ENCODE peak calls at places on chromosomes 12 and 14, in four cellular contexts. One of them, this sample, is unnamed.

GRCh38 chr12:62123721-62124203 is 136.4 kb upstream of the USP15 start:
- DNase-seq in RPMI8226: peak
- DNase-seq in activated T-helper 1 cell treated with anti-CD3 and anti-CD28 coated beads, Interleukin-12 subunit alpha, Interleukin-12 subunit beta, Interleukin-2, Interleukin-4 antibody, amounts not matched to agents 30 ng/mL and 10 ng/mL and 1 ng/mL, durations not matched to agents 14 hours and 24 hours and 36 hours: no peak
- DNase-seq in HEK293T: peak
- DNase-seq in this sample: no peak

GRCh38 chr14:21241218-21241819 is 27.9 kb downstream of the HNRNPC start:
- DNase-seq in RPMI8226: no peak
- DNase-seq in activated T-helper 1 cell treated with anti-CD3 and anti-CD28 coated beads, Interleukin-12 subunit alpha, Interleukin-12 subunit beta, Interleukin-2, Interleukin-4 antibody, amounts not matched to agents 30 ng/mL and 10 ng/mL and 1 ng/mL, durations not matched to agents 14 hours and 24 hours and 36 hours: no peak
- DNase-seq in HEK293T: no peak
- DNase-seq in this sample: no peak

GRCh38 chr12:131928080-131928764 is 854 bp upstream of the PUS1 start:
- DNase-seq in RPMI8226: peak
- DNase-seq in activated T-helper 1 cell treated with anti-CD3 and anti-CD28 coated beads, Interleukin-12 subunit alpha, Interleukin-12 subunit beta, Interleukin-2, Interleukin-4 antibody, amounts not matched to agents 30 ng/mL and 10 ng/mL and 1 ng/mL, durations not matched to agents 14 hours and 24 hours and 36 hours: no peak
- DNase-seq in HEK293T: no peak
- DNase-seq in this sample: no peak

GRCh38 chr14:80872645-80873044 is 68.9 kb downstream of the CEP128 start:
- DNase-seq in RPMI8226: no peak
- DNase-seq in activated T-helper 1 cell treated with anti-CD3 and anti-CD28 coated beads, Interleukin-12 subunit alpha, Interleukin-12 subunit beta, Interleukin-2, Interleukin-4 antibody, amounts not matched to agents 30 ng/mL and 10 ng/mL and 1 ng/mL, durations not matched to agents 14 hours and 24 hours and 36 hours: no peak
- DNase-seq in HEK293T: no peak
- DNase-seq in this sample: no peak

GRCh38 chr14:105162374-105162979 is 6.1 kb downstream of the JAG2 start:
- DNase-seq in RPMI8226: no peak
- DNase-seq in activated T-helper 1 cell treated with anti-CD3 and anti-CD28 coated beads, Interleukin-12 subunit alpha, Interleukin-12 subunit beta, Interleukin-2, Interleukin-4 antibody, amounts not matched to agents 30 ng/mL and 10 ng/mL and 1 ng/mL, durations not matched to agents 14 hours and 24 hours and 36 hours: no peak
- DNase-seq in HEK293T: no peak
- DNase-seq in this sample: peak

GRCh38 chr12:131711551-131712205 is 788 bp downstream of the SFSWAP start:
- DNase-seq in RPMI8226: no peak
- DNase-seq in activated T-helper 1 cell treated with anti-CD3 and anti-CD28 coated beads, Interleukin-12 subunit alpha, Interleukin-12 subunit beta, Interleukin-2, Interleukin-4 antibody, amounts not matched to agents 30 ng/mL and 10 ng/mL and 1 ng/mL, durations not matched to agents 14 hours and 24 hours and 36 hours: no peak
- DNase-seq in HEK293T: no peak
- DNase-seq in this sample: no peak

GRCh38 chr12:107302649-107303386 is 209.5 kb upstream of the CRY1 start:
- DNase-seq in RPMI8226: no peak
- DNase-seq in activated T-helper 1 cell treated with anti-CD3 and anti-CD28 coated beads, Interleukin-12 subunit alpha, Interleukin-12 subunit beta, Interleukin-2, Interleukin-4 antibody, amounts not matched to agents 30 ng/mL and 10 ng/mL and 1 ng/mL, durations not matched to agents 14 hours and 24 hours and 36 hours: no peak
- DNase-seq in HEK293T: no peak
- DNase-seq in this sample: no peak

GRCh38 chr12:851913-852312 is 97.6 kb downstream of the RAD52 start:
- DNase-seq in RPMI8226: no peak
- DNase-seq in activated T-helper 1 cell treated with anti-CD3 and anti-CD28 coated beads, Interleukin-12 subunit alpha, Interleukin-12 subunit beta, Interleukin-2, Interleukin-4 antibody, amounts not matched to agents 30 ng/mL and 10 ng/mL and 1 ng/mL, durations not matched to agents 14 hours and 24 hours and 36 hours: no peak
- DNase-seq in HEK293T: no peak
- DNase-seq in this sample: no peak

GRCh38 chr12:50442178-50442908 is 41.7 kb downstream of the LARP4 start:
- DNase-seq in RPMI8226: no peak
- DNase-seq in activated T-helper 1 cell treated with anti-CD3 and anti-CD28 coated beads, Interleukin-12 subunit alpha, Interleukin-12 subunit beta, Interleukin-2, Interleukin-4 antibody, amounts not matched to agents 30 ng/mL and 10 ng/mL and 1 ng/mL, durations not matched to agents 14 hours and 24 hours and 36 hours: no peak
- DNase-seq in HEK293T: no peak
- DNase-seq in this sample: no peak

This sample was measured in lung.